ENCODE peak calls at places on chromosomes 2 and 18, in nine cellular contexts. N is fibroblast of the aortic adventitia, U is cardiac muscle cell, B is upper lobe of left lung, R is neural progenitor cell, K is A549, A is Panc1, E is fibroblast of pulmonary artery, C is BJ. X is an unnamed sample.

GRCh38 chr2:118269408-118270051 is 181.3 kb downstream of the INSIG2 start:
- DNase-seq in N (no peak), K (no peak), B (no peak), C (no peak), A (no peak), R (peak), E (no peak), U (peak), X (no peak)

GRCh38 chr18:9008709-9009635 is 93.5 kb upstream of the NDUFV2 start:
- DNase-seq in U (no peak), N (no peak), R (no peak), C (no peak), E (no peak), A (no peak), B (no peak), K (no peak), X (no peak)

GRCh38 chr2:229220254-229220653 is 50.8 kb downstream of the PID1 start:
- DNase-seq in C (no peak), B (no peak), K (no peak), U (no peak), N (no peak), R (no peak), A (no peak), E (no peak), X (no peak)

GRCh38 chr2:55155764-55156221 is 76.3 kb downstream of the CLHC1 start:
- DNase-seq in N (peak), A (no peak), K (no peak), E (no peak), U (no peak), B (no peak), R (no peak), C (peak), X (peak)

GRCh38 chr2:217707116-217707742 is 295.6 kb downstream of the TNS1 start:
- DNase-seq in E (peak), B (no peak), N (peak), U (no peak), K (no peak), A (no peak), R (no peak), C (peak), X (no peak)

GRCh38 chr2:119475225-119475856 is 43.7 kb downstream of the TMEM37 start:
- DNase-seq in B (no peak), K (no peak), E (no peak), N (no peak), R (peak), C (no peak), U (peak), A (no peak), X (no peak)

GRCh38 chr2:169963786-169964185 is 136.5 kb downstream of the UBR3 start:
- DNase-seq in N (no peak), E (peak), U (no peak), R (no peak), B (no peak), K (no peak), A (no peak), C (no peak), X (no peak)

GRCh38 chr18:12121175-12122095 is 27.8 kb downstream of the ANKRD62 start:
- DNase-seq in C (no peak), U (peak), N (peak), E (peak), B (no peak), R (peak), K (no peak), A (no peak), X (no peak)

GRCh38 chr2:171902840-171903420 is 8.9 kb upstream of the SLC25A12 start:
- DNase-seq in E (no peak), R (no peak), U (no peak), N (no peak), B (no peak), A (no peak), C (no peak), K (no peak), X (no peak)

GRCh38 chr2:127208313-127208712 is 11.8 kb downstream of the CYP27C1 start:
- DNase-seq in B (no peak), N (no peak), U (peak), C (no peak), R (peak), E (no peak), A (no peak), K (no peak), X (no peak)

GRCh38 chr18:46447792-46448191 is 209.2 kb downstream of the LOXHD1 start:
- DNase-seq in E (no peak), K (no peak), B (no peak), N (no peak), R (no peak), U (no peak), C (no peak), A (no peak), X (no peak)

GRCh38 chr2:206531996-206532543 is 88.7 kb downstream of the ADAM23 start:
- DNase-seq in R (no peak), K (no peak), U (peak), E (no peak), A (no peak), N (peak), C (no peak), B (no peak), X (no peak)

GRCh38 chr18:28039078-28039477 is 137.9 kb downstream of the CDH2 start:
- DNase-seq in R (no peak), E (peak), C (no peak), K (no peak), U (no peak), A (no peak), B (no peak), N (no peak), X (no peak)

GRCh38 chr2:127620867-127621266 is 25.1 kb upstream of the GPR17 start:
- DNase-seq in R (no peak), U (no peak), N (no peak), C (no peak), B (no peak), E (no peak), A (no peak), K (no peak), X (no peak)

GRCh38 chr2:233331536-233331935 is 22.8 kb upstream of the DGKD start:
- DNase-seq in E (no peak), C (no peak), U (no peak), R (no peak), A (no peak), N (no peak), B (no peak), K (no peak), X (no peak)

GRCh38 chr2:210660-211059 is 53.2 kb downstream of the SH3YL1 start:
- DNase-seq in R (no peak), U (peak), E (no peak), A (no peak), B (no peak), K (no peak), C (no peak), N (no peak), X (no peak)

GRCh38 chr2:222298311-222299150 is at the start of gene PAX3:
- DNase-seq in E (no peak), B (peak), R (peak), K (no peak), U (peak), C (no peak), A (no peak), N (no peak), X (peak)

GRCh38 chr2:96108578-96109561 is 7.5 kb downstream of the ADRA2B start:
- DNase-seq in N (peak), B (no peak), C (no peak), R (peak), A (no peak), U (peak), E (no peak), K (no peak), X (no peak)

GRCh38 chr18:60892855-60893254 is 440.4 kb upstream of the CDH20 start:
- DNase-seq in N (peak), A (no peak), B (no peak), E (peak), C (no peak), U (no peak), K (no peak), R (no peak), X (peak)

GRCh38 chr2:119063146-119063545 is 95.4 kb downstream of the C1QL2 start:
- DNase-seq in R (no peak), C (no peak), K (no peak), A (no peak), E (no peak), N (no peak), U (no peak), B (no peak), X (no peak)

GRCh38 chr18:8081872-8082553 is 514.9 kb downstream of the PTPRM start:
- DNase-seq in B (no peak), R (no peak), K (no peak), A (no peak), N (no peak), U (no peak), E (no peak), C (no peak), X (no peak)

GRCh38 chr18:48061781-48062570 is 131.5 kb upstream of the SMAD2 start:
- DNase-seq in K (no peak), B (no peak), A (no peak), C (no peak), R (no peak), N (no peak), U (no peak), E (no peak), X (no peak)

GRCh38 chr2:165877565-165878550 is 75.7 kb downstream of the TTC21B start:
- DNase-seq in N (peak), R (no peak), E (peak), C (no peak), B (no peak), K (no peak), U (no peak), A (no peak), X (no peak)

GRCh38 chr2:8094571-8094970 is 587.3 kb upstream of the ID2 start:
- DNase-seq in B (peak), U (no peak), C (no peak), A (no peak), K (no peak), E (no peak), N (peak), R (no peak), X (no peak)

GRCh38 chr2:18900691-18901113 is 311.3 kb upstream of the NT5C1B start:
- DNase-seq in N (peak), R (no peak), E (no peak), U (no peak), C (no peak), K (no peak), B (no peak), A (no peak), X (no peak)

GRCh38 chr2:134410831-134411231 is 157.0 kb downstream of the MGAT5 start:
- DNase-seq in A (no peak), N (peak), U (no peak), C (no peak), K (no peak), R (no peak), B (no peak), E (peak), X (no peak)

GRCh38 chr2:145186303-145186702 is 666.4 kb upstream of the ZEB2 start:
- DNase-seq in B (no peak), R (peak), E (no peak), C (peak), A (no peak), U (no peak), N (peak), K (no peak), X (no peak)

GRCh38 chr2:158144914-158145625 is 43.4 kb downstream of the UPP2 start:
- DNase-seq in N (no peak), C (no peak), K (no peak), E (no peak), A (no peak), B (no peak), U (no peak), R (no peak), X (no peak)

GRCh38 chr18:46418657-46419260 is 238.3 kb downstream of the LOXHD1 start:
- DNase-seq in A (no peak), B (no peak), U (no peak), R (no peak), E (no peak), N (peak), K (no peak), C (no peak), X (no peak)

GRCh38 chr18:52288403-52289004 is 51.5 kb upstream of the DCC start:
- DNase-seq in B (no peak), N (no peak), R (peak), E (peak), U (peak), C (no peak), A (peak), K (no peak), X (no peak)

GRCh38 chr18:41714872-41715271 is 240.2 kb upstream of the PIK3C3 start:
- DNase-seq in K (no peak), B (no peak), U (peak), R (no peak), A (no peak), E (no peak), N (no peak), C (no peak), X (no peak)

GRCh38 chr2:767944-768343 is 90.7 kb upstream of the TMEM18 start:
- DNase-seq in K (no peak), N (no peak), A (no peak), C (no peak), E (no peak), R (no peak), U (no peak), B (no peak), X (no peak)

GRCh38 chr2:173459363-173459762 is 104.7 kb downstream of the CDCA7 start:
- DNase-seq in R (no peak), A (no peak), U (no peak), K (no peak), N (no peak), E (no peak), C (no peak), B (no peak), X (no peak)

DNA sequence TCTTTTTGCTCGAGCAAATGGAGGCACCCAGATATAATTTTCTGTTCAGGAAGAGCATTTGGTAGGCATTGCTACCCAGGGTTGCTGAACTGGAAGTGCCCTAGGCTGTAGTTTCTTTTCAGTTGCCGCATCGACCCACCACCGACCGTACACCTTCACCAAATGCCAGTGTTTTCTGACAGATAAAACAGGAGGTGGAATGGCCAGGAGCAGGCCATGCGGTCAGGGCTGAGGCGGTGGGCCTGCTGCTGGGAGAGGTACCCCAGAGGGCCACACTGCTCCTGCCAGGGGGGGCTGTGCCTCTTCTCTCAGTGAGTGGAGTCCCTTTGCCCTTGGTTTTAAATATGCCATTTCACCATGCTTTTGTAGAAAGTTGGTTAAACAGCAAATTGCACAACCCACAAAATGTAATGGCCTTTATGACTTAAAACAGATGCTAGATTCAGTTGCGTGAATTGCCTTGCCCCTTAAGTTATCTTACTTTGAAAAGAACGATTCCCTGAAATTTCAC is 36.5 kb downstream of the TSHZ1 start:
- DNase-seq in U (no peak), K (no peak), N (peak), B (peak), C (no peak), E (peak), A (no peak), R (no peak), X (no peak)
- H3K4me3 ChIP-seq in U (no peak), K (peak), N (peak), B (no peak), C (peak), E (peak), A (peak), R (no peak), X (peak)

DNA sequence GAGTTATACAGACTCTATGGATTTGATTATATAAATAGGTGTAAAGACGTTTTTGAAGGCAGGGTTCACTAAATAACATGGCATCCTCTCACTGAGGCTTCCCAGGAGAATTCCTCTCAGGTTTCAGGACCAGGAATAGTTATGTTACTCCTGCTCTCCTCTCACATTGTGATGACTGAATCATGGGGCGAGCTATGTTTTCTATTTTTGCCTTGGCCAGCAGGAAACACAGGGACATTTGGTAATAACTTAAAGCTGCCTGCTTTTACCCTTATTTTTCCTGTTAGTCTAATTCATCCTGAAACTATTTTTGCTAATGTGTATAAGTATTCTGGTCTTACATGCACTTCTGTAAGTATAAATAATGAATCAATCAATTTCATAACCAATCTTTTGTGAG is 115.3 kb upstream of the ITGB6 start:
- DNase-seq in C (no peak), R (no peak), U (no peak), K (no peak), B (no peak), A (no peak), N (peak), E (peak), X (no peak)
- TF ChIP-seq CTCF in C (no peak), R (no peak), U (no peak), K (no peak), B (no peak), A (no peak), N (no peak), E (no peak), X (no peak)

GRCh38 chr2:61885896-61886603 is 2.4 kb downstream of the CCT4 start:
- DNase-seq in R (no peak), U (no peak), N (no peak), C (no peak), K (no peak), B (no peak), A (no peak), E (no peak), X (no peak)
- H3K4me3 ChIP-seq in R (peak), U (peak), N (peak), C (no peak), K (peak), B (no peak), A (peak), E (peak), X (peak)

GRCh38 chr2:65071499-65072180 is 15.4 kb downstream of the CEP68 start:
- DNase-seq in C (no peak), N (no peak), U (no peak), A (no peak), E (peak), B (no peak), K (no peak), R (no peak), X (no peak)
- TF ChIP-seq CTCF in C (peak), N (peak), U (peak), A (peak), E (peak), B (peak), K (no peak), R (peak), X (peak)

GRCh38 chr2:226837787-226838603 is 2.1 kb downstream of the RHBDD1 start:
- DNase-seq in E (no peak), B (no peak), U (no peak), K (no peak), N (no peak), R (no peak), C (no peak), A (no peak), X (no peak)

GRCh38 chr2:226838758-226839555 is 3.1 kb downstream of the RHBDD1 start:
- DNase-seq in N (no peak), R (no peak), U (no peak), C (no peak), B (no peak), A (no peak), K (no peak), E (no peak), X (no peak)

GRCh38 chr2:226836548-226836885 is 663 bp downstream of the RHBDD1 start:
- DNase-seq in N (no peak), B (no peak), C (no peak), E (no peak), R (no peak), K (no peak), A (no peak), U (no peak), X (no peak)

GRCh38 chr2:226835796-226836547 is at the start of gene RHBDD1:
- DNase-seq in E (peak), N (peak), K (peak), R (peak), C (peak), B (peak), U (peak), A (peak), X (peak)

DNA sequence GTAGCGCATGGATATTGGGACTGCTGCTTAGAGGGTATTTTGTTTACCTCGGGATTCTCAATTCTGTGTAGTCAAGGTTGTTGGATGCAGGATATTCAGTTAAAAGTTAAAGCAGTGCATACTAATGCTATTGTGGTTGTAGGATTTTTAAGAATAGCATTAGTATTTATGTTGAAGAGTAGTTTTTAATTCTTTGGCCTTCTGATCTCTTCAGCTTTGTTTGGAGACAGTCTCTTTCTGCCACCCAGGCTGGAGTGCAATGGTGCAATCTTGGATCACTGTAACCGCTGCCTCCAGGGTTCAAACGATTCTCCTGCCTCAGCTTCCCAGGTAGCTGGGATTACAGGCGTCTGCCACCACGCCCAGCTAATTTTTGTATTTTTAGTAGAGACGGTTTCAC is 1.5 kb downstream of the RHBDD1 start:
- DNase-seq in R (no peak), K (no peak), A (no peak), N (no peak), E (no peak), B (no peak), U (no peak), C (no peak), X (no peak)
- H3K4me3 ChIP-seq in R (peak), K (peak), A (peak), N (peak), E (peak), B (no peak), U (no peak), C (no peak), X (no peak)

GRCh38 chr2:74147729-74148456 is at the start of gene BOLA3:
- DNase-seq in N (peak), C (no peak), A (peak), E (peak), R (peak), B (peak), U (peak), K (peak), X (no peak)
- TF ChIP-seq CTCF in N (peak), C (peak), A (peak), E (peak), R (peak), B (peak), U (peak), K (peak), X (peak)

GRCh38 chr18:38330573-38330972 is 765.0 kb upstream of the CELF4 start:
- DNase-seq in E (no peak), R (no peak), N (no peak), B (no peak), K (no peak), A (no peak), C (no peak), U (no peak), X (no peak)
- H3K4me3 ChIP-seq in E (no peak), R (no peak), N (no peak), B (no peak), K (no peak), A (no peak), C (no peak), U (no peak), X (no peak)